ENCODE peak calls at places on chromosome 22, in four cellular contexts. I is mesenchymal stem cell, H is Peyer's patch, K is heart left ventricle. G is an unnamed sample.
A peak's percentile ranks its signal among the peaks of the same experiment; 100 is the strongest.

GRCh38 chr22:29112102-29112501 is 39.3 kb downstream of the KREMEN1 start:
- DNase-seq in I (no peak), H (no peak), K (no peak), G (no peak)

GRCh38 chr22:19994851-19995610 is 21.6 kb downstream of the ARVCF start:
- DNase-seq in I (no peak), H (no peak), K (no peak), G (no peak)

GRCh38 chr22:36073476-36073875 is 44.9 kb upstream of the RBFOX2 start:
- DNase-seq in I (peak; percentile 50), H (no peak), K (no peak), G (no peak)

GRCh38 chr22:46027219-46028068 is 50.5 kb upstream of the WNT7B start:
- DNase-seq in I (no peak), H (peak; percentile 86), K (peak; percentile 75), G (no peak)

GRCh38 chr22:36355362-36355761 is 32.4 kb downstream of the MYH9 start:
- DNase-seq in I (no peak), H (no peak), K (no peak), G (no peak)

GRCh38 chr22:19325296-19325950 is 33.9 kb upstream of the CLTCL1 start:
- DNase-seq in I (peak; percentile 5), H (no peak), K (no peak), G (peak; percentile 26)

GRCh38 chr22:20569059-20570058 is 61.9 kb downstream of the MED15 start:
- DNase-seq in I (peak; percentile 98), H (peak; percentile 92), K (peak; percentile 35), G (peak; percentile 86)

GRCh38 chr22:20571531-20572007 is 64.2 kb downstream of the MED15 start:
- DNase-seq in I (peak; percentile 38), H (peak; percentile 73), K (no peak), G (no peak)

GRCh38 chr22:46986788-46987187 is 224.3 kb downstream of the TBC1D22A start:
- DNase-seq in I (no peak), H (no peak), K (no peak), G (no peak)

GRCh38 chr22:30968015-30968923 is at the start of gene MORC2:
- DNase-seq in I (no peak), H (peak; percentile 76), K (no peak), G (no peak)

GRCh38 chr22:20423636-20424511 is 13.8 kb downstream of the SCARF2 start:
- DNase-seq in I (no peak), H (no peak), K (no peak), G (no peak)

GRCh38 chr22:44497218-44497903 is 672 bp downstream of the RTL6 start:
- DNase-seq in I (peak; percentile 11), H (no peak), K (no peak), G (no peak)

GRCh38 chr22:46583571-46583970 is 36.6 kb upstream of the GRAMD4 start:
- DNase-seq in I (no peak), H (peak; percentile 42), K (no peak), G (no peak)

GRCh38 chr22:49582171-49582570 is 245.5 kb downstream of the BRD1 start:
- DNase-seq in I (no peak), H (no peak), K (no peak), G (no peak)

GRCh38 chr22:46660604-46661201 is 40.5 kb downstream of the GRAMD4 start:
- DNase-seq in I (no peak), H (peak; percentile 84), K (no peak), G (no peak)

GRCh38 chr22:39462443-39463147 is 5.8 kb downstream of the MGAT3 start:
- DNase-seq in I (no peak), H (no peak), K (peak; percentile 75), G (no peak)

GRCh38 chr22:21948390-21948789 is 4.3 kb downstream of the PPM1F start:
- DNase-seq in I (no peak), H (no peak), K (no peak), G (no peak)

GRCh38 chr22:21949948-21950347 is 2.7 kb downstream of the PPM1F start:
- DNase-seq in I (no peak), H (no peak), K (no peak), G (no peak)

GRCh38 chr22:21951062-21951461 is 1.6 kb downstream of the PPM1F start:
- DNase-seq in I (no peak), H (no peak), K (no peak), G (no peak)

GRCh38 chr22:21948824-21949568 is 3.7 kb downstream of the PPM1F start:
- DNase-seq in I (no peak), H (no peak), K (no peak), G (no peak)

DNA sequence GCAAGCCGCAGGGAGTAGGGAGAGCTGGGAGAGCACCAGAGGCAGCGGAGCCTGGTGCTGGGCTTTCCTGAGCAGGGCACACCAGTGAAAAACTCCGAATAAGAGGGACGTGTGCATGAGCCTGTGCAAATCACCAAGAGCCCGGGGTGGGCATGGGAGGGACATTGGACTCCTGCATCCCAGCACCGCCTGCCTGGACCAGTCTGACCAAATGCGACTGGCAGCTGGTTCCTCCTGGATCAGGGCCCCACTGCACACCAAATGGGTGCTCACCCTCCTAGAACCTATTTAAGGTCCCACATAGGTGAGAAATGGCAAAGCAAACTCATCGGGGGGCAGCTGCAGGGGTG is 3.1 kb downstream of the PPM1F start:
- DNase-seq in I (no peak), H (no peak), K (no peak), G (no peak)
- H3K27ac ChIP-seq in I (no peak overlapping the region), H (peak overlapping the region; percentile 43), K (peak overlapping the region; percentile 88), G (no peak overlapping the region)

DNA sequence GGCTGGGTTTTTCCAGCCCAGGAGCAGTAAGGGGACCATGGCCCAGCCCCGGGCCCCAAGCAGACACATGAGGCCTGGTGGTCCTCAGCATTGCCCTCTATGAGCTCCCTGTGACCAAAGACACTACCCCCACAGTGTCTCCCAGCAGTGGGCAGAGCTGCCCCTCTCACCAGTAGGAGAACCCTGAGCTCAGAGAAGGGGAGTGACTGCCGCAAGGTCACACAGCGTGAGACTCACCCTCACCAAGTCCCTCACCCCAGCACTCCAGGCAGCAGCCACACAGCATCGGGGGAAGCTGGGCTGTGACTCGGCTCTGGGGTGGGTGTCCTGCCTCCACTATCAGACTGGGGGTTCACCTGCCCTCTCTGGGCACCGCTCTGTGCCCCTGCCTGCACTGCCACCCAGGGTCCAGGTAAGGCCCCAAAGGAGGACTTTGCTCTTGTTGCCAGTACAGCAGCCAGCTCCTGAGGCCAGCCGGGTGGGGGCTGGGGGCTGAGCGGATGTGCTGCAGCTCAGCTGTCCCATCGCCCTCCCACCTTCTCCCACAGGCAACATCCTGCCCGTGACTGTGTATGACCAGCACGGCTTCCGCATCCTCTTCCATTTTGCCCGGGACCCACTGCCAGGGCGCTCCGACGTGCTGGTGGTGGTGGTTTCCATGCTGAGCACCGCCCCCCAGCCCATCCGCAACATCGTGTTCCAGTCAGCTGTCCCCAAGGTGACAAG is 7.9 kb upstream of the SH3BP1 start:
- DNase-seq in I (no peak), H (peak; percentile 63), K (no peak), G (no peak)
- H3K27ac ChIP-seq in I (no peak overlapping the region), H (peak overlapping the region; percentile 98), K (peak overlapping the region; percentile 18), G (no peak overlapping the region)

GRCh38 chr22:41284465-41284864 is 1.5 kb downstream of the RANGAP1 start:
- DNase-seq in I (no peak), H (no peak), K (no peak), G (no peak)
- H3K27ac ChIP-seq in I (peak overlapping the region; percentile 41), H (no peak overlapping the region), K (no peak overlapping the region), G (peak overlapping the region; percentile 99)

GRCh38 chr22:24428751-24429410 is 1.5 kb downstream of the ADORA2A start:
- DNase-seq in I (no peak), H (no peak), K (no peak), G (no peak)
- H3K27ac ChIP-seq in I (no peak overlapping the region), H (peak overlapping the region; percentile 1), K (peak overlapping the region; percentile 6), G (no peak overlapping the region)

DNA sequence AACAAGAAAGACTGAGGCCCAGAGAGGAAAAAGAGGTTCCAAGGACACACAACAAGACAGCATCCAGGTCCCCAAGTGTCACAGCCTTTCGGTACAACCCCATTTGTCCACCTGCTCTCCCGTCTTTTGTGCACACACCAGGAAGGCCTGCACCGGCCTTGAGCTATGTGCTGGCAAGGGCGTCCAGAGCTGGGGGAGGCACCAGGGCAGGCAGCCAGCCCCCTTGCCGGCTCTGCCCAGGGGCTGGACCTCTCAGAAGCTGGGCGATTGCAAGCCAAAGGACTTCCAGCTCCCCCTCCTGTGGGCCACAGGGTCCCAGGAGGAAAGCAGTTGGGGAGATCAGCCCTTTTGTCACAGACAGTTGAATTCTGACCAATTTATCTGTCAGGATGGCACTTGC is 210.5 kb downstream of the MN1 start:
- DNase-seq in I (no peak), H (no peak), K (no peak), G (no peak)
- H3K27ac ChIP-seq in I (no peak overlapping the region), H (no peak overlapping the region), K (no peak overlapping the region), G (no peak overlapping the region)